ENCODE peak calls at places on chromosome 1, in four cellular contexts. D is HepG2, G is K562, L is GM12878. V is an unnamed sample.

GRCh38 chr1:16248603-16249534 is 11.9 kb upstream of the CPLANE2 start:
- DNase-seq in D (no peak), G (peak), L (peak), V (peak)

GRCh38 chr1:159561513-159561912 is 25.7 kb upstream of the OR10J5 start:
- DNase-seq in D (no peak), G (no peak), L (no peak), V (no peak)

GRCh38 chr1:54816130-54816529 is 15.0 kb upstream of the TTC22 start:
- DNase-seq in D (no peak), G (no peak), L (no peak), V (no peak)

GRCh38 chr1:15159166-15159555 is 5.6 kb downstream of the TMEM51 start:
- DNase-seq in D (no peak), G (no peak), L (no peak), V (no peak)

GRCh38 chr1:62321438-62321837 is 2.2 kb upstream of the KANK4 start:
- DNase-seq in D (no peak), G (no peak), L (no peak), V (no peak)

GRCh38 chr1:197096137-197096536 is 29.1 kb upstream of the F13B start:
- DNase-seq in D (no peak), G (peak), L (no peak), V (no peak)

GRCh38 chr1:72846891-72847290 is 564.6 kb upstream of the NEGR1 start:
- DNase-seq in D (no peak), G (no peak), L (no peak), V (no peak)

GRCh38 chr1:89557954-89558353 is 33.3 kb downstream of the LRRC8B start:
- DNase-seq in D (no peak), G (no peak), L (no peak), V (no peak)

GRCh38 chr1:239619190-239619589 is 232.8 kb downstream of the CHRM3 start:
- DNase-seq in D (no peak), G (no peak), L (no peak), V (no peak)

DNA sequence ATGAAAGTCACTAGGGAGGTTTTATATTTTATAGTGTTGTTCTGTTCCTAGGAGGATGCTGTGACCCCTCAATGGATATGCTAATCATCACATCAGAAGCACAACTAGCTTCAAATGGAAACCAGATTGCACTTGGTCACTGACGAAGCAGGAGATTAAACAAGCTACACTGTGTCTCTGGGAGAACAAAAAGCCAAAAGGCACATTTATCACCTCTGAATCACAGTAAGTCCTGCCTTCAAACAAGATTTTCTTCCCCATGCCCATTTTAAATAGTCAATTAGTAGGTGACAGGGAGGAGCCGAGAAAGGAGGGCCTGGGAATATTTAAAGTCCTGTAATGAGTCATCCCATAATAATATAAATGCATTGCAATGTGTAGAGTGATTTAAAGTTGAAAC is 38.1 kb downstream of the RGS2 start:
- DNase-seq in D (no peak), G (no peak), L (no peak), V (no peak)
- TF ChIP-seq TARDBP in D (no peak), G (no peak), L (no peak), V (no peak)

DNA sequence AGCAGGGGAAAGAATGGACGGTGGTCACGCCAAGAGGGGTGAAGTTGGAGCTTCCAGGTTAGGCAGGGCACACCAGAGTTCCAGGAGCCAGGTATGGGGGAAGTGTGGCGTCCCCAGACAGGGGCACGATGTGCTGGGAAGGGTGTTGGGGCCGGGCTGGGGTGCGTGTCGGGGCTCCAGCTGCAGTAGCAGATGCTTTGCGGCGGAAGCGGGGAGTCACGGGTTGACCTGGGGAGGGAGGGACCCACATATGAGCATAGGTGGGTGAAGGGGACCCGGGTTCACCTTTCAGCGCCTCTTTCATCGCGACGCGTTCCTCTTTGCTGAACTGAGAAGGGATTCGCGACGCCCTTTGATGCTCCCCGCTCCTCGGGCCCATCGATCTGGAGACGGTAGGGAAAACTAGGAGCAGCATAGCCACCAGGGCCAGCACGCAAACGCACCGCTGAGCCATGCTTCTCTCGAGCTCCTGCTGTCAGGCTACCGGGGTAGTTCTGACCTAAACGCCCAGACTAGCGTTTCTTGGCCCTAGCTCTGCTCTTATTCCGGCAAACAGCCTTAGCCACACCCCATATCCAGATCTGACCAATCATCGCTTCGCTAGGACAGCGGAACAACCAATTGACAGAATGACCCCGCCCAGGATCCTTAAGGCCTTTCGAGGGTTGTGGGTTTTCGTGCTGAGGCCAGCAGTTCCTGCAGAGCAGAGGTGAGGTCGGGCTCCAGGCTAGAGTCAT is at the start of gene PM20D1:
- DNase-seq in D (no peak), G (peak), L (no peak), V (peak)
- TF ChIP-seq SP1 in D (no peak), G (no peak), L (no peak), V (no peak)

GRCh38 chr1:19514391-19514831 is 29.1 kb upstream of the CAPZB start:
- DNase-seq in D (no peak), G (no peak), L (no peak), V (no peak)
- TF ChIP-seq TARDBP in D (no peak), G (no peak), L (no peak), V (no peak)

GRCh38 chr1:92572520-92572919 is 85.8 kb upstream of the GFI1 start:
- DNase-seq in D (no peak), G (no peak), L (no peak), V (no peak)

GRCh38 chr1:92575123-92575522 is 88.4 kb upstream of the GFI1 start:
- DNase-seq in D (no peak), G (no peak), L (no peak), V (no peak)

GRCh38 chr1:92571578-92571977 is 84.9 kb upstream of the GFI1 start:
- DNase-seq in D (no peak), G (no peak), L (no peak), V (no peak)

DNA sequence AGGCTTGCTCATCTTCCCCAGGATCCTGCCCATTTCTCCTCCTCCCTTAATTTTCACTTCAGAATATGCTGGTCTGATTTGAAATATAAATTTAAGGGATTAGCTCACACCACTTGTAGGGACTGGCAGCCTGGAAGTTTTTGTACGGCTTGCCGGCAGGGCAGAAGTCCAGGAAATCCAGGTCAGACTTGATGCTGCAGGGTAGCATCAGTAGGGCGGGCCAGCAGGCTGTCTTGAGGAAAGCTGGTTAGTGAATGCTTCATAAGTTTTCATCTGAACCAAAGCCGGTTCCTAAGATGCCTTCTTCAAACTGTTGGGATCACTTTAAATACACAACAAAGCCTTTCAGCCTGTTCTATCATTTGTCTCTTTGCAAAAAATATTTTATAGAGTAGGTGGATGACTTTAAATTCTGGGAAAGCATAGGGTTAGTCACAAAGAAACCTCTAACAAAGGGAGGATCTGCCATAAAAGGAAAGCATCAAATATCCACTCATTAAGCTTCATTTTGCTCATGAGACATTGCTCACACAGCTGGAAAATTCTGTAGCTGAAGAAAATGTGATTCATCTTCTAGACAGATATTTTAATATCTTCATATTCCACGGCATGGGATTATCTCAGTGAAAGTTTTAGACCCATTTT is 90.6 kb upstream of the GFI1 start:
- DNase-seq in D (no peak), G (no peak), L (no peak), V (no peak)
- TF ChIP-seq SP1 in D (no peak), G (no peak), L (no peak), V (no peak)

GRCh38 chr1:38029725-38030511 is 16.7 kb downstream of the POU3F1 start:
- DNase-seq in D (no peak), G (peak), L (peak), V (no peak)
- TF ChIP-seq TARDBP in D (no peak), G (no peak), L (no peak), V (no peak)

V was measured in HEK293T.